ENCODE peak calls at places on chromosomes 5 and 9, in five cellular contexts. One of them, this sample, is unnamed.

GRCh38 chr9:84264307-84264706 is 76.3 kb downstream of the SLC28A3 start:
- DNase-seq in BE2C: no peak
- DNase-seq in heart right ventricle: no peak
- DNase-seq in naive thymus-derived CD4-positive, alpha-beta T cell: no peak
- DNase-seq in coronary artery: no peak
- DNase-seq in this sample: no peak

GRCh38 chr5:67493676-67494075 is 297.1 kb upstream of the CD180 start:
- DNase-seq in coronary artery: no peak
- DNase-seq in heart right ventricle: peak; percentile 44
- DNase-seq in naive thymus-derived CD4-positive, alpha-beta T cell: no peak
- DNase-seq in BE2C: peak; percentile 61
- DNase-seq in this sample: peak; percentile 13

GRCh38 chr5:448061-448765 is 5.2 kb downstream of the EXOC3 start:
- DNase-seq in naive thymus-derived CD4-positive, alpha-beta T cell: no peak
- DNase-seq in BE2C: no peak
- DNase-seq in heart right ventricle: no peak
- DNase-seq in coronary artery: peak; percentile 72
- DNase-seq in this sample: no peak

GRCh38 chr9:116697341-116697740 is 10.2 kb downstream of the TRIM32 start:
- DNase-seq in naive thymus-derived CD4-positive, alpha-beta T cell: no peak
- DNase-seq in coronary artery: no peak
- DNase-seq in BE2C: no peak
- DNase-seq in heart right ventricle: no peak
- DNase-seq in this sample: no peak

GRCh38 chr5:116084231-116084630 is 594 bp upstream of the COMMD10 start:
- DNase-seq in BE2C: no peak
- DNase-seq in naive thymus-derived CD4-positive, alpha-beta T cell: peak; percentile 26
- DNase-seq in coronary artery: no peak
- DNase-seq in heart right ventricle: no peak
- DNase-seq in this sample: peak; percentile 16

GRCh38 chr5:87885727-87886126 is 382.9 kb downstream of the TMEM161B start:
- DNase-seq in coronary artery: no peak
- DNase-seq in heart right ventricle: no peak
- DNase-seq in BE2C: no peak
- DNase-seq in naive thymus-derived CD4-positive, alpha-beta T cell: no peak
- DNase-seq in this sample: no peak

GRCh38 chr9:107721705-107722245 is 232.2 kb upstream of the KLF4 start:
- DNase-seq in BE2C: no peak
- DNase-seq in heart right ventricle: no peak
- DNase-seq in coronary artery: no peak
- DNase-seq in naive thymus-derived CD4-positive, alpha-beta T cell: no peak
- DNase-seq in this sample: no peak

GRCh38 chr9:98795970-98796363 is 388 bp downstream of the ANKS6 start:
- DNase-seq in BE2C: peak; percentile 30
- DNase-seq in coronary artery: no peak
- DNase-seq in heart right ventricle: no peak
- DNase-seq in naive thymus-derived CD4-positive, alpha-beta T cell: peak; percentile 19
- DNase-seq in this sample: peak; percentile 30

GRCh38 chr5:105963856-105964255 is 1706.9 kb downstream of the EFNA5 start:
- DNase-seq in heart right ventricle: no peak
- DNase-seq in BE2C: no peak
- DNase-seq in naive thymus-derived CD4-positive, alpha-beta T cell: no peak
- DNase-seq in coronary artery: no peak
- DNase-seq in this sample: no peak

GRCh38 chr9:93650448-93650847 is 74.1 kb downstream of the PHF2 start:
- DNase-seq in BE2C: peak; percentile 8
- DNase-seq in coronary artery: peak; percentile 45
- DNase-seq in heart right ventricle: no peak
- DNase-seq in naive thymus-derived CD4-positive, alpha-beta T cell: no peak
- DNase-seq in this sample: no peak

GRCh38 chr9:4592886-4593285 is 69.2 kb upstream of the PLPP6 start:
- DNase-seq in naive thymus-derived CD4-positive, alpha-beta T cell: no peak
- DNase-seq in BE2C: no peak
- DNase-seq in heart right ventricle: no peak
- DNase-seq in coronary artery: no peak
- DNase-seq in this sample: no peak

GRCh38 chr9:135920973-135921585 is 13.7 kb upstream of the CAMSAP1 start:
- DNase-seq in coronary artery: no peak
- DNase-seq in naive thymus-derived CD4-positive, alpha-beta T cell: no peak
- DNase-seq in BE2C: no peak
- DNase-seq in heart right ventricle: no peak
- DNase-seq in this sample: no peak

GRCh38 chr5:42514759-42515158 is 91.5 kb downstream of the GHR start:
- DNase-seq in naive thymus-derived CD4-positive, alpha-beta T cell: no peak
- DNase-seq in BE2C: no peak
- DNase-seq in heart right ventricle: no peak
- DNase-seq in coronary artery: no peak
- DNase-seq in this sample: peak; percentile 50

GRCh38 chr9:21070171-21070571 is 7.6 kb downstream of the IFNB1 start:
- DNase-seq in BE2C: peak; percentile 18
- DNase-seq in heart right ventricle: peak; percentile 73
- DNase-seq in naive thymus-derived CD4-positive, alpha-beta T cell: no peak
- DNase-seq in coronary artery: no peak
- DNase-seq in this sample: peak; percentile 18

GRCh38 chr5:151592855-151593408 is 1.8 kb upstream of the FAT2 start:
- DNase-seq in coronary artery: no peak
- DNase-seq in heart right ventricle: peak; percentile 23
- DNase-seq in BE2C: peak; percentile 67
- DNase-seq in naive thymus-derived CD4-positive, alpha-beta T cell: no peak
- DNase-seq in this sample: peak; percentile 94

GRCh38 chr5:75152861-75153260 is 83.8 kb downstream of the ANKRD31 start:
- DNase-seq in BE2C: no peak
- DNase-seq in naive thymus-derived CD4-positive, alpha-beta T cell: no peak
- DNase-seq in coronary artery: no peak
- DNase-seq in heart right ventricle: no peak
- DNase-seq in this sample: no peak

GRCh38 chr9:72858089-72858912 is 94.6 kb downstream of the ALDH1A1 start:
- DNase-seq in BE2C: no peak
- DNase-seq in heart right ventricle: no peak
- DNase-seq in naive thymus-derived CD4-positive, alpha-beta T cell: no peak
- DNase-seq in coronary artery: no peak
- DNase-seq in this sample: no peak

GRCh38 chr9:121963542-121963995 is 129.5 kb downstream of the TTLL11 start:
- DNase-seq in heart right ventricle: no peak
- DNase-seq in naive thymus-derived CD4-positive, alpha-beta T cell: no peak
- DNase-seq in coronary artery: no peak
- DNase-seq in BE2C: no peak
- DNase-seq in this sample: no peak

GRCh38 chr9:124125590-124126047 is 114.1 kb downstream of the LHX2 start:
- DNase-seq in BE2C: no peak
- DNase-seq in coronary artery: no peak
- DNase-seq in naive thymus-derived CD4-positive, alpha-beta T cell: no peak
- DNase-seq in heart right ventricle: no peak
- DNase-seq in this sample: no peak

GRCh38 chr9:95083086-95083768 is 234.3 kb downstream of the FANCC start:
- DNase-seq in coronary artery: no peak
- DNase-seq in naive thymus-derived CD4-positive, alpha-beta T cell: no peak
- DNase-seq in BE2C: no peak
- DNase-seq in heart right ventricle: no peak
- DNase-seq in this sample: no peak

GRCh38 chr5:142167458-142167857 is 58.9 kb downstream of the NDFIP1 start:
- DNase-seq in heart right ventricle: no peak
- DNase-seq in coronary artery: no peak
- DNase-seq in naive thymus-derived CD4-positive, alpha-beta T cell: no peak
- DNase-seq in BE2C: no peak
- DNase-seq in this sample: no peak

GRCh38 chr9:135971892-135972291 is 10.7 kb upstream of the UBAC1 start:
- DNase-seq in naive thymus-derived CD4-positive, alpha-beta T cell: peak; percentile 38
- DNase-seq in coronary artery: no peak
- DNase-seq in BE2C: no peak
- DNase-seq in heart right ventricle: no peak
- DNase-seq in this sample: peak; percentile 66

GRCh38 chr5:177555665-177556064 is 1.3 kb upstream of the FAM193B start:
- DNase-seq in heart right ventricle: no peak
- DNase-seq in naive thymus-derived CD4-positive, alpha-beta T cell: no peak
- DNase-seq in coronary artery: no peak
- DNase-seq in BE2C: no peak
- DNase-seq in this sample: no peak

GRCh38 chr9:28956111-28956880 is 1383.0 kb upstream of the C9orf72 start:
- DNase-seq in coronary artery: no peak
- DNase-seq in heart right ventricle: no peak
- DNase-seq in BE2C: no peak
- DNase-seq in naive thymus-derived CD4-positive, alpha-beta T cell: no peak
- DNase-seq in this sample: peak; percentile 4

GRCh38 chr5:127936439-127936972 is 147.1 kb upstream of the SLC12A2 start:
- DNase-seq in naive thymus-derived CD4-positive, alpha-beta T cell: no peak
- DNase-seq in heart right ventricle: no peak
- DNase-seq in BE2C: no peak
- DNase-seq in coronary artery: no peak
- DNase-seq in this sample: no peak

GRCh38 chr9:94018628-94019027 is 63.5 kb upstream of the BARX1 start:
- DNase-seq in naive thymus-derived CD4-positive, alpha-beta T cell: no peak
- DNase-seq in coronary artery: no peak
- DNase-seq in BE2C: no peak
- DNase-seq in heart right ventricle: no peak
- DNase-seq in this sample: no peak

GRCh38 chr5:178398856-178399722 is 166.5 kb upstream of the PHYKPL start:
- DNase-seq in coronary artery: peak; percentile 52
- DNase-seq in naive thymus-derived CD4-positive, alpha-beta T cell: no peak
- DNase-seq in BE2C: no peak
- DNase-seq in heart right ventricle: no peak
- DNase-seq in this sample: no peak

DNA sequence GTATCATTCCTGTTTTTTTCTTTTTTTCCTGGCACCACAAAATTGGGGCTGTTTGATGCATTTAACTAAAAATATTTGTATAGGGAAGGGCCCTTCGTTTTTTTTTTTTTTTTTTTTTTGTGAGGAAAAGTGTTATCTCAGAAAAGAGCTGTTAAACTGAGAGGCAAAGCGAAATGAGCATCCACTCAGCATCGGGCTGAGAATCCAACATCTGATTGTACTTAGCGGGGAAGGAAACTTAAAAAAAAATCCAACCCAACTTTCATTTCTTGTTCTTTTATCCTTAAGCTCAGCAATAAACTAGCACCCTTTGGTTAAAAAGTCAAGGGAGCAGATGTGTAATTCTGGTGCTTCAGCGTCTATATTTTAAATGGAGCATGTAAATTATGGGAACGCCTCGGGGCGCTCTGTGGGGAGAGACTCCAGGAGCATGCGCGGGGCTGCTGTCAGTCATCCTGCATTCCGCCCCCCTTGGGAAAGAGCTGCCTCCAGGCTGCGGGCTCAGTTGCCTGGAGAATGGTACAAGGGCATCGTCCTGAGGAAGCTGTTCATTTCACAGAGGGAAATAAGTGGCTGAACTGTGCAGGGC is 33.3 kb downstream of the DMRT2 start:
- DNase-seq in heart right ventricle: peak; percentile 27
- DNase-seq in naive thymus-derived CD4-positive, alpha-beta T cell: no peak
- DNase-seq in BE2C: no peak
- DNase-seq in coronary artery: no peak
- DNase-seq in this sample: peak; percentile 81
- H3K4me3 ChIP-seq in heart right ventricle: no peak overlapping the region
- H3K4me3 ChIP-seq in naive thymus-derived CD4-positive, alpha-beta T cell: no peak overlapping the region
- H3K4me3 ChIP-seq in BE2C: no peak overlapping the region
- H3K4me3 ChIP-seq in coronary artery: peak overlapping the region; percentile 53
- H3K4me3 ChIP-seq in this sample: peak overlapping the region; percentile 62

GRCh38 chr9:114168281-114169028 is 13.1 kb downstream of the COL27A1 start:
- DNase-seq in naive thymus-derived CD4-positive, alpha-beta T cell: no peak
- DNase-seq in coronary artery: no peak
- DNase-seq in BE2C: no peak
- DNase-seq in heart right ventricle: no peak
- DNase-seq in this sample: no peak

GRCh38 chr9:114165407-114166102 is 10.2 kb downstream of the COL27A1 start:
- DNase-seq in coronary artery: no peak
- DNase-seq in naive thymus-derived CD4-positive, alpha-beta T cell: no peak
- DNase-seq in BE2C: no peak
- DNase-seq in heart right ventricle: no peak
- DNase-seq in this sample: no peak

GRCh38 chr9:114167591-114168091 is 12.3 kb downstream of the COL27A1 start:
- DNase-seq in coronary artery: no peak
- DNase-seq in heart right ventricle: no peak
- DNase-seq in BE2C: no peak
- DNase-seq in naive thymus-derived CD4-positive, alpha-beta T cell: no peak
- DNase-seq in this sample: no peak

GRCh38 chr9:114166103-114166470 is 10.8 kb downstream of the COL27A1 start:
- DNase-seq in coronary artery: no peak
- DNase-seq in heart right ventricle: no peak
- DNase-seq in naive thymus-derived CD4-positive, alpha-beta T cell: no peak
- DNase-seq in BE2C: no peak
- DNase-seq in this sample: no peak

GRCh38 chr9:114166606-114167572 is 11.6 kb downstream of the COL27A1 start:
- DNase-seq in BE2C: no peak
- DNase-seq in coronary artery: no peak
- DNase-seq in naive thymus-derived CD4-positive, alpha-beta T cell: no peak
- DNase-seq in heart right ventricle: no peak
- DNase-seq in this sample: no peak
- H3K4me3 ChIP-seq in BE2C: no peak overlapping the region
- H3K4me3 ChIP-seq in coronary artery: no peak overlapping the region
- H3K4me3 ChIP-seq in naive thymus-derived CD4-positive, alpha-beta T cell: no peak overlapping the region
- H3K4me3 ChIP-seq in heart right ventricle: no peak overlapping the region
- H3K4me3 ChIP-seq in this sample: no peak overlapping the region

DNA sequence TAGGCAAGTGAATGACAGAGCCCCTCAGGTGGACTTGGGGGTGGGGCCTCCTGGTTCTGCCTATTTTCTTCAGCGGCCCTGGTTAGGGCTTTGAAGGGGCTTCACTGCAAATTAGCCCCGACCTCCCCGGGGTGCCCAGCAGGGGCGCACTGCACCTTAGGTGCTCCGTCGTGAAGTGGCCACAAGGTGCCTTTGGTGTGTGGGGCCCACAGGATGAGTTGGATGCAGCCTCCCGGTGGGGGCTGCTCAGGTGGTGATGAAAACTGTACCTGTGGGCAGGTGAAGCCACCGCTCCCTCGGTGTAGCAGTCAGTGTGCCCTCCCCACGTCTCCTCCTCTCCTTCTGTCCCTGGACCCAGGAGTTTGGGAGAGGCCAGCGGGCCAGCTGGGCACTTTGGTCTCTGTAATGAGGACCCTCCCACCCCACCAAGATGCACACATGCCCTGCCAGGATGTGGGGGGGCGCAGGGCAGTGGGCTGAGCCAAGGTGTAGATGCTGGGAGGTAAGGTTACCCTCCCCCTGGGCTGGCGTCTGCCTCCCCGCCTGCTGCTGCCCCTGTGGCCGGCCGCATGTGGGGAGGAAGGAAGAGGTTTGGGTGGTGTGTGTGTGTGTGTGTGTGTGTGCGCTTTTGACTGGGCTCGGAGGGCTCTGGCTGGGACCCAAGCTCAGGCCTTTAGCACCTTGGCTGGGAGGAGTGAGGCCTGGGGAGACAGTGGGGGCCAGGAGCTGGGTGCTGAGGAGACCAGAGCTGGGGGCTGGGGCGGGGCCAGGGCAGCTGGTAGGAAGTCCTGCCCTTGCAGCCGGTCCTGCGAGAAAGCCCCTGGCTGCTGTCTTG is 55.6 kb downstream of the RXRA start:
- DNase-seq in heart right ventricle: peak; percentile 70
- DNase-seq in naive thymus-derived CD4-positive, alpha-beta T cell: no peak
- DNase-seq in coronary artery: no peak
- DNase-seq in BE2C: no peak
- DNase-seq in this sample: no peak
- H3K4me3 ChIP-seq in heart right ventricle: no peak overlapping the region
- H3K4me3 ChIP-seq in naive thymus-derived CD4-positive, alpha-beta T cell: no peak overlapping the region
- H3K4me3 ChIP-seq in coronary artery: no peak overlapping the region
- H3K4me3 ChIP-seq in BE2C: no peak overlapping the region
- H3K4me3 ChIP-seq in this sample: no peak overlapping the region

GRCh38 chr9:109251776-109252106 is 69.1 kb downstream of the EPB41L4B start:
- DNase-seq in heart right ventricle: no peak
- DNase-seq in naive thymus-derived CD4-positive, alpha-beta T cell: no peak
- DNase-seq in coronary artery: no peak
- DNase-seq in BE2C: no peak
- DNase-seq in this sample: no peak
- H3K4me3 ChIP-seq in heart right ventricle: no peak overlapping the region
- H3K4me3 ChIP-seq in naive thymus-derived CD4-positive, alpha-beta T cell: no peak overlapping the region
- H3K4me3 ChIP-seq in coronary artery: no peak overlapping the region
- H3K4me3 ChIP-seq in BE2C: no peak overlapping the region
- H3K4me3 ChIP-seq in this sample: no peak overlapping the region

This sample was measured in SJCRH30.